ENCODE peak calls at places on chromosomes 11 and 22, in six cellular contexts. W is stimulated activated naive CD4-positive, alpha-beta T cell; H is left colon; P is SK-N-SH; L is HCT116; J is EL. S is an unnamed sample.

GRCh38 chr11:56331861-56332491 is 13.9 kb upstream of the OR8K1 start:
- DNase-seq in P (peak), J (no peak), L (no peak), W (no peak), H (no peak), S (no peak)

GRCh38 chr11:2811206-2812091 is 74.1 kb downstream of the CDKN1C start:
- DNase-seq in W (no peak), L (no peak), J (no peak), P (no peak), H (no peak), S (no peak)

GRCh38 chr11:10909141-10909883 is 51.5 kb upstream of the ZBED5 start:
- DNase-seq in J (peak), L (no peak), W (no peak), P (no peak), H (no peak), S (no peak)

GRCh38 chr11:61294717-61295595 is at the start of gene VWCE:
- DNase-seq in H (peak), J (peak), W (peak), P (peak), L (no peak), S (peak)

GRCh38 chr11:126393143-126393542 is 37.7 kb downstream of the ST3GAL4 start:
- DNase-seq in P (no peak), L (no peak), W (no peak), H (no peak), J (no peak), S (no peak)

GRCh38 chr22:25919452-25919851 is 177.5 kb downstream of the MYO18B start:
- DNase-seq in P (no peak), J (no peak), W (no peak), H (no peak), L (no peak), S (no peak)

GRCh38 chr11:126054882-126055281 is 7.8 kb downstream of the CDON start:
- DNase-seq in P (no peak), H (no peak), W (no peak), L (no peak), J (no peak), S (no peak)

GRCh38 chr11:88282789-88283188 is 54.7 kb downstream of the CTSC start:
- DNase-seq in W (no peak), J (no peak), L (no peak), P (no peak), H (no peak), S (no peak)

GRCh38 chr22:37230673-37231405 is 13.2 kb downstream of the RAC2 start:
- DNase-seq in W (peak), P (no peak), J (no peak), H (no peak), L (no peak), S (no peak)

GRCh38 chr11:96267490-96268010 is 75.4 kb downstream of the MAML2 start:
- DNase-seq in L (no peak), H (no peak), P (no peak), W (peak), J (no peak), S (no peak)

GRCh38 chr22:23684561-23685031 is 6.2 kb upstream of the RGL4 start:
- DNase-seq in L (no peak), J (no peak), P (no peak), W (no peak), H (no peak), S (no peak)

GRCh38 chr22:45930324-45930723 is 46.6 kb downstream of the WNT7B start:
- DNase-seq in L (no peak), J (no peak), W (no peak), H (no peak), P (no peak), S (no peak)

GRCh38 chr11:2210366-2211112 is 38.9 kb upstream of the TH start:
- DNase-seq in W (no peak), P (no peak), H (peak), J (no peak), L (no peak), S (no peak)

GRCh38 chr22:43077121-43077877 is 11.9 kb downstream of the TTLL1 start:
- DNase-seq in P (no peak), J (no peak), H (no peak), L (no peak), W (no peak), S (no peak)

GRCh38 chr11:34263462-34264186 is 94.2 kb downstream of the ABTB2 start:
- DNase-seq in L (peak), H (peak), P (no peak), J (peak), W (no peak), S (peak)

GRCh38 chr11:43802509-43802908 is 78.1 kb upstream of the ALKBH3 start:
- DNase-seq in L (no peak), J (no peak), W (no peak), P (peak), H (no peak), S (no peak)

GRCh38 chr11:61696602-61697001 is 16.4 kb downstream of the DAGLA start:
- DNase-seq in H (no peak), P (no peak), J (no peak), W (no peak), L (no peak), S (no peak)

S was measured in RKO.